ENCODE peak calls at places on chromosome 4, in seven cellular contexts. G, Q, R, F, W, V and Y are unnamed samples.

GRCh38 chr4:87179751-87180150 is 40.7 kb downstream of the KLHL8 start:
- DNase-seq in Q (no peak), F (no peak), V (peak; percentile 32), R (no peak), G (no peak), W (no peak), Y (no peak)

GRCh38 chr4:83115000-83115399 is 471 bp upstream of the PLAC8 start:
- DNase-seq in R (no peak), W (no peak), G (no peak), V (peak; percentile 47), Q (no peak), F (no peak), Y (no peak)

GRCh38 chr4:152259866-152260265 is 276.0 kb downstream of the FBXW7 start:
- DNase-seq in V (peak; percentile 96), Q (no peak), F (no peak), G (no peak), W (no peak), R (no peak), Y (no peak)

GRCh38 chr4:41701961-41702360 is 46.6 kb downstream of the PHOX2B start:
- DNase-seq in F (no peak), Q (no peak), G (no peak), R (no peak), V (no peak), W (no peak), Y (no peak)

GRCh38 chr4:57190651-57191481 is 80.7 kb upstream of the IGFBP7 start:
- DNase-seq in F (peak; percentile 31), V (peak; percentile 49), Q (no peak), R (no peak), W (peak; percentile 70), G (peak; percentile 80), Y (peak; percentile 88)

GRCh38 chr4:72468904-72469502 is 100.0 kb downstream of the ADAMTS3 start:
- DNase-seq in Q (no peak), R (no peak), V (peak; percentile 49), W (no peak), G (peak; percentile 76), F (no peak), Y (no peak)

GRCh38 chr4:24583451-24584174 is 741 bp downstream of the DHX15 start:
- DNase-seq in G (peak; percentile 78), R (peak; percentile 17), F (peak; percentile 15), V (peak; percentile 60), Q (peak; percentile 58), W (peak; percentile 38), Y (peak; percentile 3)

GRCh38 chr4:102808009-102808408 is 19.3 kb downstream of the UBE2D3 start:
- DNase-seq in V (no peak), G (no peak), F (no peak), R (no peak), Q (no peak), W (no peak), Y (no peak)

GRCh38 chr4:113080050-113080449 is 30.6 kb downstream of the ANK2 start:
- DNase-seq in R (no peak), W (no peak), Q (no peak), V (peak; percentile 84), G (no peak), F (no peak), Y (no peak)

GRCh38 chr4:115234405-115235093 is 121.1 kb upstream of the NDST4 start:
- DNase-seq in W (peak; percentile 10), G (peak; percentile 67), R (no peak), Q (no peak), F (no peak), V (peak; percentile 13), Y (no peak)